ENCODE peak calls at places on chromosome 17, in five cellular contexts. D, F, X, H and M are unnamed samples.

GRCh38 chr17:33227911-33228310 is 65.2 kb downstream of the ASIC2 start:
- DNase-seq in F (no peak), X (no peak), H (no peak), D (no peak), M (no peak)

GRCh38 chr17:80263253-80264047 is 2.8 kb downstream of the RNF213 start:
- DNase-seq in D (no peak), H (no peak), F (peak), X (peak), M (peak)

GRCh38 chr17:78342438-78343098 is 17.3 kb downstream of the SOCS3 start:
- DNase-seq in X (no peak), D (no peak), H (peak), F (peak), M (no peak)

GRCh38 chr17:39812466-39812865 is 51.6 kb downstream of the IKZF3 start:
- DNase-seq in X (no peak), H (peak), D (no peak), F (no peak), M (no peak)

GRCh38 chr17:81731271-81731670 is 19.2 kb downstream of the SLC25A10 start:
- DNase-seq in D (no peak), X (peak), H (no peak), F (peak), M (no peak)

GRCh38 chr17:29585080-29585751 is 4.2 kb downstream of the GIT1 start:
- DNase-seq in F (no peak), H (no peak), D (no peak), X (no peak), M (peak)

GRCh38 chr17:53032861-53033271 is 789.9 kb upstream of the KIF2B start:
- DNase-seq in F (peak), X (peak), H (peak), D (peak), M (peak)

GRCh38 chr17:36475346-36475970 is 11.0 kb upstream of the ZNHIT3 start:
- DNase-seq in F (no peak), X (no peak), D (no peak), H (no peak), M (no peak)

GRCh38 chr17:19334331-19334730 is 28.2 kb downstream of the B9D1 start:
- DNase-seq in X (peak), H (no peak), D (no peak), F (no peak), M (no peak)

GRCh38 chr17:67830440-67830839 is 5.1 kb downstream of the BPTF start:
- DNase-seq in F (peak), X (peak), H (peak), D (peak), M (no peak)

GRCh38 chr17:43171761-43172487 is 910 bp downstream of the NBR1 start:
- DNase-seq in X (peak), F (peak), H (peak), D (peak), M (peak)

GRCh38 chr17:67372751-67373150 is 4.3 kb upstream of the PITPNC1 start:
- DNase-seq in F (no peak), D (no peak), H (peak), X (no peak), M (no peak)

DNA sequence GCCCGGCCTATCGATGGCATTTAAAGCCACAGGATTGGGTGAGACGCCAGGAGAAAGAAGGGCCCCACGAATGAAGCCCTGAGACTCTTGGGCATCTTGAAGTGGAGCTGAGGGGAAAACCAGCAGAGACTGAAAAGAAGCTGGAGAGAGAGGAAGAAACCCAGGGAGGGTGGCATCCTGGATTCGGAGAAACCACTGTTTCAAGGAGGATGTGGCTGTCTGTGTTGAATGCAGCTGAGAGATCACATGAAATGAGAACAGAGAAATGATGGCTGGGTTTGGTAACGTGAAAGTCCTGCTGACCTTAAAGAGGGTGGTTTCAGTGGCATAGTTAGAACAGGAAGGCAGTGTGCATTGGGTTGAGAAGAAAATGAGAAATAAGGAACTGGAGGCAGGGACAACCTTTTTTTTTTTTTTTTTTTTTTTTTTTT is 3.8 kb downstream of the TNFSF12 start:
- DNase-seq in H (no peak), F (no peak), D (no peak), X (no peak), M (peak)
- H3K4me3 ChIP-seq in H (no peak), F (no peak), D (no peak), X (no peak), M (no peak)

GRCh38 chr17:72578817-72579470 is 458.1 kb downstream of the SOX9 start:
- DNase-seq in F (no peak), X (no peak), H (no peak), D (no peak), M (no peak)
- H3K27ac ChIP-seq in F (no peak), X (no peak), H (no peak), D (no peak), M (no peak)

GRCh38 chr17:49487202-49487601 is 7.9 kb upstream of the NGFR start:
- DNase-seq in H (no peak), X (no peak), F (no peak), D (no peak), M (no peak)

GRCh38 chr17:49488612-49489011 is 6.5 kb upstream of the NGFR start:
- DNase-seq in F (no peak), X (no peak), H (no peak), D (no peak), M (no peak)

GRCh38 chr17:49491370-49491769 is 3.7 kb upstream of the NGFR start:
- DNase-seq in D (no peak), F (no peak), X (no peak), H (no peak), M (no peak)

GRCh38 chr17:49489348-49489747 is 5.7 kb upstream of the NGFR start:
- DNase-seq in X (no peak), D (no peak), H (no peak), F (no peak), M (no peak)

GRCh38 chr17:49490271-49490670 is 4.8 kb upstream of the NGFR start:
- DNase-seq in F (no peak), H (no peak), X (no peak), D (no peak), M (no peak)
- TF ChIP-seq EZH2phosphoT487 in F (no peak), H (no peak), X (no peak), D (no peak), M (no peak)

GRCh38 chr17:38455288-38455915 is 27.1 kb downstream of the ARHGAP23 start:
- DNase-seq in F (no peak), X (no peak), H (no peak), D (peak), M (no peak)

GRCh38 chr17:38452719-38453118 is 24.5 kb downstream of the ARHGAP23 start:
- DNase-seq in H (no peak), F (peak), X (no peak), D (no peak), M (no peak)

GRCh38 chr17:38453951-38454421 is 25.7 kb downstream of the ARHGAP23 start:
- DNase-seq in X (peak), H (peak), D (peak), F (peak), M (no peak)

GRCh38 chr17:38456031-38456815 is 28.0 kb downstream of the ARHGAP23 start:
- DNase-seq in H (no peak), X (no peak), D (peak), F (no peak), M (no peak)

GRCh38 chr17:38454528-38454927 is 26.3 kb downstream of the ARHGAP23 start:
- DNase-seq in H (peak), D (no peak), X (peak), F (peak), M (no peak)
- H3K4me3 ChIP-seq in H (peak), D (peak), X (no peak), F (peak), M (no peak)

GRCh38 chr17:47297661-47298400 is 25.9 kb upstream of the EFCAB13 start:
- DNase-seq in D (no peak), H (no peak), F (no peak), X (no peak), M (no peak)

GRCh38 chr17:47292206-47292605 is 31.5 kb upstream of the EFCAB13 start:
- DNase-seq in H (no peak), X (no peak), F (no peak), D (no peak), M (no peak)

GRCh38 chr17:47298712-47299111 is 25.0 kb upstream of the EFCAB13 start:
- DNase-seq in D (no peak), H (no peak), X (no peak), F (no peak), M (no peak)

GRCh38 chr17:47295874-47296255 is 27.9 kb upstream of the EFCAB13 start:
- DNase-seq in X (no peak), H (no peak), D (no peak), F (no peak), M (no peak)

DNA sequence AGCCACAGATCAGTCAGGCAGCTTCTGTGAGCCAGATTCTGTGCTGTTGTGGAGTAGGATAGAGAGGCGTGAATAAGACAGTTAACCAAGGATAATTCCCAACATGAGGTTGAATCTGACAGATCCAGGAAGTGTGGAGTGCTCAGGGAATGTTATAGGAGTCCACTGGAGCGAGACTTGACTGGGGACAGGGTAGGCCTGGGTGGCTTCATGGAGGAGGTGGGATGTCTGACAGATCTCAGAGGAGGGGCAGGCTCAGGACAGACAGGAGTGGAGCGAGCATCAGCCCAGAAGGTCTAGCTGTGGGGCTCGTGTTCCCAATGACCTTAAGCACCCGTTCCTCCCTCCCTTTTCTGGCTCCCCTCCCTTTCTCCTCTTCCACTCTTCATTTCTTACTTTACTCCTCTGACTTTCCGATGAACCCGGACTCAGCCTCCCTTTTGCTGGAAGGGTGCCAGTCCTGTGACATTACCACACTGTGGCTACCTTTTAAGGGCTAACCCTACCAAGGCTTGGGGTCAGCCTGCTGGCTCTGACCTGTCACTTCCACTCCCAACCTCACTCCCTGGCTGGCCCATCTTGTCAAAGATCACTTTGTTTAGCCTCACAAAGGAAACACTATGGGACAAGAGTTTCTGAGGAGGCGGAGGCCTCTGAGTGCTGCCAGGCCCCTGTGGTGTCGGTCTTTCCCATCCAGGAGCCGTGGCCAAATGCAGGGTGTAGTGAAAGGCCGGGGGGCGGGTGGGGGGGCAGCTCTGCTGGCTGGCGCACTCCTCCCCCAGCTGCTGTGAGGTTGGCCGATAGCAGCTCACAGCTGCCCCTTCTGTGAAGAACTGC is 28.5 kb upstream of the EFCAB13 start:
- DNase-seq in D (peak), F (no peak), H (no peak), X (no peak), M (no peak)
- H3K27ac ChIP-seq in D (no peak), F (no peak), H (no peak), X (no peak), M (no peak)

GRCh38 chr17:75073618-75074047 is 14.1 kb upstream of the SLC16A5 start:
- DNase-seq in H (no peak), D (no peak), X (peak), F (peak), M (no peak)

GRCh38 chr17:75067856-75068255 is 19.9 kb upstream of the SLC16A5 start:
- DNase-seq in X (no peak), H (no peak), F (no peak), D (no peak), M (no peak)

GRCh38 chr17:75068750-75069149 is 19.0 kb upstream of the SLC16A5 start:
- DNase-seq in D (no peak), F (no peak), X (no peak), H (no peak), M (no peak)

GRCh38 chr17:75065562-75066151 is 18.6 kb downstream of the KCTD2 start:
- DNase-seq in X (no peak), F (peak), D (no peak), H (no peak), M (no peak)

GRCh38 chr17:75069783-75070182 is 18.0 kb upstream of the SLC16A5 start:
- DNase-seq in X (no peak), D (no peak), F (peak), H (peak), M (peak)
- TF ChIP-seq EZH2phosphoT487 in X (no peak), D (no peak), F (no peak), H (no peak), M (no peak)